ENCODE peak calls at places on chromosomes 13 and 19, in ten cellular contexts. P, Z, D, N, F, V, R, G, E and S are unnamed samples.

GRCh38 chr19:33219261-33219812 is 6.3 kb downstream of the SLC7A10 start:
- DNase-seq in P (peak; percentile 39), Z (no peak), D (no peak), N (no peak), F (no peak), V (no peak), R (no peak), G (no peak), E (no peak), S (no peak)

GRCh38 chr13:102142473-102142826 is 259.4 kb downstream of the FGF14 start:
- DNase-seq in P (no peak), Z (no peak), D (no peak), N (no peak), F (no peak), V (no peak), R (no peak), G (no peak), E (no peak), S (no peak)

GRCh38 chr19:56765107-56765506 is 75.4 kb downstream of the PEG3 start:
- DNase-seq in P (no peak), Z (no peak), D (peak; percentile 87), N (peak; percentile 69), F (peak; percentile 55), V (no peak), R (no peak), G (no peak), E (peak; percentile 9), S (no peak)

GRCh38 chr19:55206664-55207500 is 2.4 kb downstream of the PTPRH start:
- DNase-seq in P (peak; percentile 86), Z (no peak), D (peak; percentile 98), N (peak; percentile 84), F (peak; percentile 68), V (no peak), R (no peak), G (peak; percentile 33), E (peak; percentile 90), S (peak; percentile 40)

GRCh38 chr13:36030670-36031331 is 100.4 kb downstream of the DCLK1 start:
- DNase-seq in P (peak; percentile 18), Z (no peak), D (peak; percentile 61), N (no peak), F (no peak), V (no peak), R (no peak), G (no peak), E (peak; percentile 85), S (peak; percentile 44)

GRCh38 chr19:18869781-18870530 is 26.0 kb downstream of the CERS1 start:
- DNase-seq in P (no peak), Z (no peak), D (no peak), N (no peak), F (no peak), V (no peak), R (no peak), G (no peak), E (no peak), S (no peak)

GRCh38 chr13:20144141-20144850 is 16.6 kb downstream of the GJA3 start:
- DNase-seq in P (no peak), Z (no peak), D (no peak), N (no peak), F (no peak), V (no peak), R (no peak), G (no peak), E (no peak), S (no peak)

GRCh38 chr19:48325265-48325910 is at the start of gene EMP3:
- DNase-seq in P (peak; percentile 92), Z (peak; percentile 53), D (peak; percentile 92), N (peak; percentile 92), F (peak; percentile 74), V (no peak), R (no peak), G (peak; percentile 83), E (peak; percentile 95), S (no peak)

GRCh38 chr19:8821748-8822241 is 10.3 kb downstream of the ZNF558 start:
- DNase-seq in P (no peak), Z (no peak), D (no peak), N (no peak), F (no peak), V (no peak), R (no peak), G (no peak), E (no peak), S (no peak)

GRCh38 chr13:94550030-94550738 is 45.8 kb downstream of the TGDS start:
- DNase-seq in P (peak; percentile 52), Z (no peak), D (peak; percentile 76), N (no peak), F (no peak), V (peak; percentile 18), R (no peak), G (no peak), E (peak; percentile 62), S (no peak)

GRCh38 chr13:92494915-92495314 is 731.7 kb upstream of the GPC6 start:
- DNase-seq in P (no peak), Z (no peak), D (no peak), N (no peak), F (no peak), V (no peak), R (no peak), G (no peak), E (no peak), S (no peak)

GRCh38 chr19:7257148-7258041 is 36.8 kb downstream of the INSR start:
- DNase-seq in P (peak; percentile 67), Z (peak; percentile 4), D (peak; percentile 97), N (no peak), F (no peak), V (no peak), R (no peak), G (no peak), E (peak; percentile 32), S (peak; percentile 20)

GRCh38 chr13:42780044-42780443 is 1.3 kb upstream of the FAM216B start:
- DNase-seq in P (no peak), Z (no peak), D (no peak), N (no peak), F (no peak), V (no peak), R (no peak), G (no peak), E (no peak), S (no peak)

GRCh38 chr19:15562145-15562544 is 52.9 kb upstream of the CYP4F8 start:
- DNase-seq in P (no peak), Z (no peak), D (no peak), N (no peak), F (no peak), V (no peak), R (no peak), G (no peak), E (no peak), S (no peak)

GRCh38 chr13:41034862-41035261 is 15.7 kb upstream of the ELF1 start:
- DNase-seq in P (peak; percentile 16), Z (no peak), D (no peak), N (no peak), F (no peak), V (no peak), R (no peak), G (no peak), E (no peak), S (no peak)

GRCh38 chr13:48942131-48942530 is 33.6 kb upstream of the FNDC3A start:
- DNase-seq in P (peak; percentile 75), Z (no peak), D (no peak), N (no peak), F (no peak), V (no peak), R (no peak), G (no peak), E (peak; percentile 35), S (no peak)

GRCh38 chr19:1873524-1874473 is 10.4 kb upstream of the KLF16 start:
- DNase-seq in P (no peak), Z (no peak), D (peak; percentile 85), N (no peak), F (peak; percentile 88), V (no peak), R (no peak), G (no peak), E (no peak), S (no peak)

GRCh38 chr19:53057904-53058579 is 13.5 kb downstream of the ERVV-2 start:
- DNase-seq in P (no peak), Z (no peak), D (no peak), N (no peak), F (no peak), V (no peak), R (peak; percentile 57), G (no peak), E (no peak), S (no peak)

DNA sequence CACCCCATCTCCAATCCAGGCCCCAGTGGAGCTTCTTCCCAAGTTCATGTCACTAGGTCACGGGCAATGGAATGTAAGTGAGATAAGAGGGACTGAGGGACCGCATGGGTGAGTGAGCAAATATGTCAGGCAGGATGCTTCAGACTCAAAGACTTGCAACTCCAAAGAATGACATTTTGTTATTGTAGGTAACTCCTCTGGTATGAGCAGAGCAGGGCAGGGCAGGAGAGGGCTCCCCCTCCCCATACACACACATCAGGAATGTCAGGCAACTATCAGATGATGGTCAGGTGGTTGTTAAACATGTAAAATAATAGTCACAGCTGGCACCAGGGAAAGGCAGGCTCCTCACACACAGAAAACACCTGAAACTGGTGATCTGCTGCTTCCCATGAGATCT is 10.6 kb downstream of the ERVV-2 start:
- DNase-seq in P (peak; percentile 21), Z (no peak), D (no peak), N (no peak), F (no peak), V (no peak), R (no peak), G (no peak), E (no peak), S (peak; percentile 44)
- H3K27ac ChIP-seq in P (no peak overlapping the region), Z (no peak overlapping the region), D (no peak overlapping the region), N (no peak overlapping the region), F (no peak overlapping the region), V (no peak overlapping the region), R (no peak overlapping the region), G (peak overlapping the region; percentile 73), E (no peak overlapping the region), S (peak overlapping the region; percentile 47)

GRCh38 chr19:30037835-30038234 is 95.8 kb downstream of the URI1 start:
- DNase-seq in P (no peak), Z (no peak), D (no peak), N (no peak), F (no peak), V (no peak), R (no peak), G (no peak), E (no peak), S (no peak)
- H3K27ac ChIP-seq in P (no peak overlapping the region), Z (no peak overlapping the region), D (no peak overlapping the region), N (no peak overlapping the region), F (no peak overlapping the region), V (no peak overlapping the region), R (no peak overlapping the region), G (no peak overlapping the region), E (no peak overlapping the region), S (no peak overlapping the region)

DNA sequence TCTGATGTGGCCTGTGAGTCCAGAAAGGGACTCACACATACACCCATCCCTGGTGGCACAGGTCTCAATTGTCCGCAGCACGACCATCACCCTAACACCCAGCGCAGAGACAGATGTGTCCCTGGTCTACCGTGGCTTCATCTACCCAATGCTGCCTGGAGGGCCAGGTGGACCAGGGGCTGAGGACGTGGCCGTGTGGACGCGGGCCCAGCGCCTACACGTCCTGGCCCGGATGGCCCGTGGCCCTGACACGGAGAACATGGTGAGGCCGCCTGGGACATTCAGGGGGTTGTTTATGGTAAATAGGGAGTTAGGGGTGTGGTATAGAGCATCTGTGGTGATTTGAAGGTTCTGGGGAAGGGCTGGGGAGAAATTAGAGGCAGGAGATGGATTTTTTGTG is 22.8 kb downstream of the MEGF8 start:
- DNase-seq in P (no peak), Z (no peak), D (no peak), N (no peak), F (no peak), V (no peak), R (no peak), G (no peak), E (no peak), S (no peak)
- H3K27ac ChIP-seq in P (no peak overlapping the region), Z (no peak overlapping the region), D (no peak overlapping the region), N (no peak overlapping the region), F (no peak overlapping the region), V (no peak overlapping the region), R (no peak overlapping the region), G (no peak overlapping the region), E (no peak overlapping the region), S (no peak overlapping the region)

GRCh38 chr13:44867825-44868224 is 121.4 kb downstream of the NUFIP1 start:
- DNase-seq in P (no peak), Z (no peak), D (peak; percentile 64), N (no peak), F (no peak), V (no peak), R (no peak), G (no peak), E (no peak), S (no peak)
- H3K27ac ChIP-seq in P (no peak overlapping the region), Z (no peak overlapping the region), D (peak overlapping the region; percentile 40), N (no peak overlapping the region), F (no peak overlapping the region), V (no peak overlapping the region), R (no peak overlapping the region), G (no peak overlapping the region), E (no peak overlapping the region), S (no peak overlapping the region)